ENCODE peak calls at places on chromosome 18, in nine cellular contexts. N is EH; V is stimulated activated CD8-positive, alpha-beta memory T cell treated with anti-CD3 and anti-CD28 coated beads, Interleukin-2, amount 100 ng/mL, for 48 hours; T is C1 segment of cervical spinal cord; Q is GM13977; U is upper lobe of right lung; J is GM23338; A is right atrium auricular region; P is fibroblast of pulmonary artery. F is an unnamed sample.

GRCh38 chr18:59050661-59051057 is 89.0 kb upstream of the SEC11C start:
- DNase-seq in T (no peak), N (no peak), Q (no peak), A (no peak), P (no peak), J (no peak), U (no peak), V (no peak), F (no peak)

GRCh38 chr18:78781601-78781960 is 198.0 kb upstream of the SALL3 start:
- DNase-seq in U (no peak), J (no peak), N (no peak), V (no peak), Q (no peak), A (no peak), T (no peak), P (no peak), F (no peak)

GRCh38 chr18:10784596-10785202 is 258.9 kb downstream of the NAPG start:
- DNase-seq in T (no peak), Q (no peak), J (no peak), A (no peak), N (no peak), U (no peak), V (no peak), P (no peak), F (no peak)

GRCh38 chr18:79611040-79611681 is 68.4 kb upstream of the CTDP1 start:
- DNase-seq in P (peak), Q (no peak), T (no peak), V (no peak), U (peak), A (peak), J (peak), N (peak), F (no peak)

GRCh38 chr18:30987479-30988241 is 54.9 kb downstream of the DSC3 start:
- DNase-seq in Q (no peak), J (no peak), A (no peak), V (no peak), T (no peak), P (peak), N (no peak), U (no peak), F (no peak)

GRCh38 chr18:75525331-75525730 is 97.8 kb upstream of the SMIM21 start:
- DNase-seq in T (no peak), N (no peak), A (no peak), U (no peak), P (no peak), V (no peak), J (no peak), Q (no peak), F (no peak)

GRCh38 chr18:702957-703659 is 9.3 kb downstream of the ENOSF1 start:
- DNase-seq in U (no peak), N (peak), P (peak), T (no peak), Q (no peak), V (no peak), J (no peak), A (peak), F (no peak)

GRCh38 chr18:46718501-46719341 is 38.1 kb downstream of the ST8SIA5 start:
- DNase-seq in N (peak), A (no peak), Q (no peak), U (no peak), T (no peak), P (peak), V (no peak), J (no peak), F (no peak)

GRCh38 chr18:58572181-58572580 is 56.7 kb downstream of the ALPK2 start:
- DNase-seq in T (no peak), N (peak), A (no peak), V (no peak), J (no peak), Q (no peak), U (no peak), P (peak), F (no peak)

GRCh38 chr18:32582455-32582854 is 111.8 kb upstream of the GAREM1 start:
- DNase-seq in U (no peak), Q (no peak), T (no peak), V (no peak), P (peak), N (no peak), J (no peak), A (no peak), F (no peak)

GRCh38 chr18:34695300-34695699 is 14.8 kb upstream of the DTNA start:
- DNase-seq in U (no peak), Q (no peak), P (no peak), T (no peak), N (no peak), J (no peak), V (no peak), A (no peak), F (no peak)

GRCh38 chr18:72201032-72201431 is 343.1 kb downstream of the CBLN2 start:
- DNase-seq in N (no peak), V (no peak), J (no peak), Q (no peak), T (no peak), U (no peak), A (no peak), P (no peak), F (no peak)

GRCh38 chr18:57789105-57789504 is 14.0 kb downstream of the ATP8B1 start:
- DNase-seq in P (peak), U (no peak), Q (no peak), J (no peak), V (no peak), T (no peak), N (peak), A (no peak), F (no peak)

GRCh38 chr18:8366656-8367055 is 242.6 kb upstream of the RAB12 start:
- DNase-seq in Q (no peak), A (no peak), P (no peak), T (no peak), U (no peak), J (peak), V (no peak), N (no peak), F (no peak)

GRCh38 chr18:36309436-36310391 is 12.2 kb downstream of the FHOD3 start:
- DNase-seq in A (peak), P (peak), U (no peak), V (no peak), Q (no peak), T (no peak), N (peak), J (no peak), F (no peak)

GRCh38 chr18:78814321-78814720 is 165.3 kb upstream of the SALL3 start:
- DNase-seq in U (no peak), N (no peak), J (peak), P (no peak), A (no peak), Q (no peak), T (no peak), V (no peak), F (no peak)

GRCh38 chr18:39198376-39198775 is 1632.8 kb upstream of the CELF4 start:
- DNase-seq in U (no peak), N (no peak), T (no peak), Q (no peak), A (no peak), J (no peak), V (no peak), P (no peak), F (no peak)

GRCh38 chr18:66695281-66695680 is 91.4 kb upstream of the CDH19 start:
- DNase-seq in N (no peak), Q (no peak), T (no peak), A (no peak), P (no peak), V (no peak), J (no peak), U (no peak), F (no peak)

GRCh38 chr18:35143615-35144596 is 96.9 kb upstream of the ZNF397 start:
- DNase-seq in Q (peak), N (peak), T (no peak), V (no peak), P (peak), U (no peak), J (peak), A (no peak), F (peak)

GRCh38 chr18:48020337-48021250 is 90.1 kb upstream of the SMAD2 start:
- DNase-seq in Q (no peak), J (no peak), A (no peak), T (no peak), N (no peak), U (no peak), P (no peak), V (no peak), F (no peak)

GRCh38 chr18:77207540-77207939 is 42.1 kb upstream of the GALR1 start:
- DNase-seq in U (peak), N (peak), P (peak), T (no peak), V (no peak), A (peak), J (peak), Q (no peak), F (peak)

GRCh38 chr18:14997367-14997766 is 249.4 kb downstream of the ANKRD30B start:
- DNase-seq in A (no peak), J (no peak), N (no peak), V (no peak), T (no peak), P (no peak), Q (no peak), U (peak), F (no peak)

GRCh38 chr18:76212958-76213357 is 282.1 kb downstream of the ZNF516 start:
- DNase-seq in P (no peak), N (no peak), A (no peak), U (no peak), Q (no peak), V (no peak), J (peak), T (no peak), F (no peak)

GRCh38 chr18:68417826-68418225 is 297.1 kb downstream of the TMX3 start:
- DNase-seq in P (peak), U (no peak), J (no peak), V (no peak), T (no peak), A (no peak), N (peak), Q (no peak), F (no peak)

GRCh38 chr18:668263-668662 is 10.8 kb downstream of the TYMS start:
- DNase-seq in J (no peak), Q (no peak), N (no peak), T (no peak), A (no peak), P (no peak), U (no peak), V (no peak), F (no peak)

GRCh38 chr18:76518543-76519155 is 23.6 kb upstream of the ZNF516 start:
- DNase-seq in V (no peak), J (peak), T (no peak), U (no peak), A (peak), N (no peak), P (peak), Q (no peak), F (no peak)

GRCh38 chr18:62525611-62526010 is 2.8 kb downstream of the ZCCHC2 start:
- DNase-seq in J (no peak), N (no peak), A (no peak), P (no peak), V (no peak), Q (peak), T (no peak), U (no peak), F (no peak)

GRCh38 chr18:28183418-28184078 is 6.6 kb upstream of the CDH2 start:
- DNase-seq in V (no peak), Q (no peak), T (no peak), J (no peak), N (peak), A (no peak), U (no peak), P (no peak), F (no peak)

GRCh38 chr18:49016648-49017539 is 66.1 kb upstream of the SMAD7 start:
- DNase-seq in N (peak), J (peak), T (no peak), V (no peak), A (no peak), U (peak), Q (no peak), P (peak), F (no peak)

GRCh38 chr18:62325806-62326645 is 916 bp downstream of the TNFRSF11A start:
- DNase-seq in U (no peak), A (no peak), Q (peak), J (peak), V (peak), P (peak), T (no peak), N (peak), F (peak)

GRCh38 chr18:76821356-76821874 is 942 bp upstream of the ZNF236 start:
- DNase-seq in V (no peak), U (no peak), J (no peak), T (no peak), N (no peak), A (no peak), P (no peak), Q (no peak), F (no peak)

GRCh38 chr18:9539283-9539682 is 64.0 kb downstream of the RALBP1 start:
- DNase-seq in V (no peak), Q (no peak), N (peak), A (no peak), U (no peak), T (no peak), J (no peak), P (peak), F (no peak)

GRCh38 chr18:3219621-3220335 is at the start of gene MYOM1:
- DNase-seq in P (no peak), N (no peak), T (no peak), J (no peak), A (no peak), V (no peak), U (no peak), Q (no peak), F (no peak)

GRCh38 chr18:45657357-45658335 is 42.4 kb downstream of the SLC14A2 start:
- DNase-seq in T (no peak), N (peak), P (peak), Q (no peak), V (no peak), U (no peak), J (no peak), A (no peak), F (no peak)